ENCODE peak calls at places on chromosomes 6 and 20, in six cellular contexts. G is fibroblast of pulmonary artery, U is HCT116, I is type B pancreatic cell, M is DND-41, O is endothelial cell of umbilical vein. B is an unnamed sample.

GRCh38 chr20:20594171-20594530 is 118.3 kb downstream of the RALGAPA2 start:
- DNase-seq in G (peak), U (no peak), I (no peak), M (no peak), O (peak), B (no peak)

GRCh38 chr6:46199387-46199786 is 28.6 kb upstream of the ENPP5 start:
- DNase-seq in G (peak), U (no peak), I (no peak), M (no peak), O (no peak), B (no peak)

GRCh38 chr20:58619847-58620431 is 31.1 kb upstream of the STX16 start:
- DNase-seq in G (no peak), U (peak), I (no peak), M (no peak), O (no peak), B (no peak)

GRCh38 chr20:15619816-15620215 is 953.4 kb downstream of the KIF16B start:
- DNase-seq in G (no peak), U (no peak), I (no peak), M (no peak), O (no peak), B (no peak)

GRCh38 chr6:43974643-43975235 is 152.5 kb downstream of the MRPL14 start:
- DNase-seq in G (no peak), U (no peak), I (no peak), M (no peak), O (no peak), B (no peak)

GRCh38 chr20:48824830-48825550 is 2.8 kb downstream of the PREX1 start:
- DNase-seq in G (no peak), U (no peak), I (no peak), M (no peak), O (peak), B (no peak)

GRCh38 chr20:25085756-25086495 is 4.0 kb upstream of the VSX1 start:
- DNase-seq in G (no peak), U (no peak), I (no peak), M (peak), O (no peak), B (no peak)

GRCh38 chr6:32086661-32087573 is 22.2 kb downstream of the TNXB start:
- DNase-seq in G (peak), U (no peak), I (no peak), M (no peak), O (no peak), B (peak)

GRCh38 chr20:42587427-42587826 is 602.3 kb downstream of the PTPRT start:
- DNase-seq in G (no peak), U (no peak), I (no peak), M (no peak), O (no peak), B (no peak)

GRCh38 chr20:36485286-36485685 is 56.0 kb upstream of the MYL9 start:
- DNase-seq in G (no peak), U (no peak), I (no peak), M (no peak), O (no peak), B (no peak)

GRCh38 chr6:157019733-157020132 is 242.6 kb downstream of the ARID1B start:
- DNase-seq in G (peak), U (no peak), I (no peak), M (no peak), O (peak), B (no peak)

GRCh38 chr20:44745560-44746366 is at the start of gene KCNK15:
- DNase-seq in G (no peak), U (no peak), I (no peak), M (no peak), O (no peak), B (no peak)

GRCh38 chr6:73774311-73774766 is 78.3 kb downstream of the CD109 start:
- DNase-seq in G (peak), U (peak), I (no peak), M (no peak), O (peak), B (peak)

GRCh38 chr6:152170702-152171667 is 363.5 kb downstream of the ESR1 start:
- DNase-seq in G (peak), U (no peak), I (no peak), M (no peak), O (no peak), B (no peak)

GRCh38 chr6:135540207-135540877 is 42.8 kb upstream of the AHI1 start:
- DNase-seq in G (peak), U (no peak), I (no peak), M (no peak), O (peak), B (no peak)

GRCh38 chr6:30743099-30744053 is 889 bp upstream of the FLOT1 start:
- DNase-seq in G (peak), U (no peak), I (no peak), M (peak), O (peak), B (no peak)

GRCh38 chr6:35311390-35312075 is 13.9 kb downstream of the DEF6 start:
- DNase-seq in G (no peak), U (no peak), I (no peak), M (peak), O (no peak), B (no peak)

GRCh38 chr6:105302617-105303128 is 100.2 kb downstream of the PREP start:
- DNase-seq in G (no peak), U (no peak), I (no peak), M (no peak), O (no peak), B (no peak)

GRCh38 chr20:57124800-57125399 is 141.5 kb downstream of the BMP7 start:
- DNase-seq in G (no peak), U (no peak), I (no peak), M (no peak), O (no peak), B (no peak)

GRCh38 chr20:33812673-33813462 is 1.7 kb downstream of the CHMP4B start:
- DNase-seq in G (no peak), U (no peak), I (no peak), M (no peak), O (peak), B (no peak)

GRCh38 chr20:31918471-31919105 is 33.3 kb downstream of the PDRG1 start:
- DNase-seq in G (no peak), U (no peak), I (no peak), M (no peak), O (no peak), B (no peak)

GRCh38 chr6:139336488-139336887 is 38.0 kb downstream of the CITED2 start:
- DNase-seq in G (peak), U (no peak), I (no peak), M (no peak), O (no peak), B (no peak)

GRCh38 chr6:74654296-74654695 is 551.6 kb downstream of the COL12A1 start:
- DNase-seq in G (no peak), U (no peak), I (no peak), M (no peak), O (no peak), B (no peak)

GRCh38 chr6:158022749-158023596 is 41.3 kb downstream of the SYNJ2 start:
- DNase-seq in G (no peak), U (no peak), I (no peak), M (no peak), O (no peak), B (no peak)

GRCh38 chr6:124054034-124054433 is 250.4 kb downstream of the NKAIN2 start:
- DNase-seq in G (no peak), U (no peak), I (no peak), M (no peak), O (peak), B (no peak)

GRCh38 chr6:48881551-48881950 is 581.5 kb downstream of the MMUT start:
- DNase-seq in G (peak), U (no peak), I (no peak), M (no peak), O (no peak), B (no peak)

GRCh38 chr6:75882734-75883133 is 133.7 kb downstream of the MYO6 start:
- DNase-seq in G (peak), U (no peak), I (no peak), M (no peak), O (no peak), B (peak)

GRCh38 chr6:3444276-3445088 is 12.4 kb downstream of the SLC22A23 start:
- DNase-seq in G (no peak), U (no peak), I (no peak), M (no peak), O (no peak), B (no peak)

GRCh38 chr20:47133809-47134456 is 222.6 kb downstream of the ZMYND8 start:
- DNase-seq in G (peak), U (no peak), I (no peak), M (no peak), O (no peak), B (no peak)

GRCh38 chr20:4714818-4715217 is 6.9 kb upstream of the PRND start:
- DNase-seq in G (no peak), U (no peak), I (no peak), M (no peak), O (no peak), B (no peak)

GRCh38 chr20:56710125-56710524 is 81.0 kb downstream of the TFAP2C start:
- DNase-seq in G (no peak), U (no peak), I (no peak), M (no peak), O (no peak), B (no peak)

GRCh38 chr6:112296694-112297093 is 42.3 kb upstream of the LAMA4 start:
- DNase-seq in G (no peak), U (no peak), I (no peak), M (no peak), O (no peak), B (no peak)

GRCh38 chr20:51389543-51389924 is 153.0 kb downstream of the NFATC2 start:
- DNase-seq in G (no peak), U (no peak), I (no peak), M (no peak), O (peak), B (no peak)

GRCh38 chr6:33692078-33692759 is 19.3 kb downstream of the UQCC2 start:
- DNase-seq in G (peak), U (no peak), I (no peak), M (no peak), O (no peak), B (no peak)

GRCh38 chr20:50191065-50191565 is 485 bp downstream of the CEBPB start:
- DNase-seq in G (no peak), U (no peak), I (no peak), M (peak), O (peak), B (no peak)

GRCh38 chr6:157374889-157375443 is 6.0 kb upstream of the ZDHHC14 start:
- DNase-seq in G (peak), U (peak), I (no peak), M (no peak), O (no peak), B (no peak)

GRCh38 chr20:34859826-34860545 is 12.7 kb downstream of the GGT7 start:
- DNase-seq in G (no peak), U (no peak), I (peak), M (no peak), O (no peak), B (no peak)

GRCh38 chr20:63101781-63102719 is 95.3 kb upstream of the BHLHE23 start:
- DNase-seq in G (peak), U (no peak), I (no peak), M (peak), O (peak), B (no peak)

GRCh38 chr20:58349586-58349985 is 39.4 kb upstream of the VAPB start:
- DNase-seq in G (peak), U (no peak), I (no peak), M (no peak), O (no peak), B (no peak)

GRCh38 chr6:16806363-16806762 is 45.1 kb upstream of the ATXN1 start:
- DNase-seq in G (no peak), U (no peak), I (no peak), M (no peak), O (no peak), B (no peak)

GRCh38 chr6:28808383-28808782 is 115.4 kb downstream of the TRIM27 start:
- DNase-seq in G (no peak), U (no peak), I (no peak), M (no peak), O (no peak), B (no peak)
- TF ChIP-seq CTCF in G (no peak), U (no peak), I (no peak), M (no peak), O (no peak), B (no peak)

DNA sequence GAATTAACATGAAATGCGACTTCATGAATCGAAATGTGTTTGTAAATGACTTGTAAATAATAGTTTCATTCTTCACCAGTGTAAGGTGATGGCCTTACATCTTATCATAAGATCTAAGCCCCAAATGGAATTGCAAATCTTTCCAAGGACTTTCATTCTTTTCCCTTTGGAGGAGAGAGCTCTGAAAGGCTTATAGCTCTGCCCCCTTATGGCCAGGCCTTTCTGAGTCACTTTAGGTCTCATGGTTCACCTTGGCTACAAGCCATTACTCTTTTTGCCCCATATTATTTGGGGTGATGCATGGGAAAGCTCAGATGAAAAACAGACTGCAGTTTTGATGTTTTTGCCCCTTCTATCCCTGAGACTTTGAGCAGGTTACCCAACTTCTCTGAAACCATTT is 209.1 kb upstream of the BMP2 start:
- DNase-seq in G (no peak), U (no peak), I (no peak), M (no peak), O (peak), B (no peak)
- TF ChIP-seq CTCF in G (peak), U (no peak), I (no peak), M (no peak), O (no peak), B (no peak)

GRCh38 chr20:18414140-18414539 is 52.7 kb downstream of the DZANK1 start:
- DNase-seq in G (no peak), U (no peak), I (no peak), M (no peak), O (no peak), B (no peak)

GRCh38 chr20:18416478-18416877 is 50.4 kb downstream of the DZANK1 start:
- DNase-seq in G (no peak), U (no peak), I (no peak), M (no peak), O (no peak), B (no peak)

GRCh38 chr20:18412202-18412901 is 54.5 kb downstream of the DZANK1 start:
- DNase-seq in G (no peak), U (no peak), I (no peak), M (no peak), O (no peak), B (no peak)
- TF ChIP-seq CTCF in G (no peak), U (no peak), I (no peak), M (no peak), O (no peak), B (no peak)

GRCh38 chr6:166460473-166461437 is 78.0 kb upstream of the MPC1 start:
- DNase-seq in G (peak), U (no peak), I (no peak), M (no peak), O (peak), B (no peak)

GRCh38 chr6:166463363-166464067 is 80.8 kb upstream of the MPC1 start:
- DNase-seq in G (no peak), U (no peak), I (peak), M (no peak), O (no peak), B (no peak)

GRCh38 chr6:166461821-166462460 is 79.2 kb upstream of the MPC1 start:
- DNase-seq in G (no peak), U (no peak), I (no peak), M (no peak), O (no peak), B (no peak)

GRCh38 chr6:166464068-166464410 is 81.3 kb upstream of the MPC1 start:
- DNase-seq in G (no peak), U (no peak), I (peak), M (no peak), O (no peak), B (no peak)

GRCh38 chr6:166462461-166463135 is 79.9 kb upstream of the MPC1 start:
- DNase-seq in G (no peak), U (no peak), I (no peak), M (no peak), O (no peak), B (no peak)
- TF ChIP-seq CTCF in G (no peak), U (no peak), I (no peak), M (no peak), O (no peak), B (no peak)

GRCh38 chr20:9617062-9617461 is 102.7 kb downstream of the LAMP5 start:
- DNase-seq in G (peak), U (peak), I (no peak), M (peak), O (peak), B (peak)
- TF ChIP-seq CTCF in G (peak), U (peak), I (peak), M (peak), O (peak), B (peak)

GRCh38 chr6:8074213-8074612 is 10.0 kb upstream of the BLOC1S5 start:
- DNase-seq in G (peak), U (no peak), I (no peak), M (no peak), O (no peak), B (no peak)

GRCh38 chr6:8073758-8074157 is 9.6 kb upstream of the BLOC1S5 start:
- DNase-seq in G (no peak), U (no peak), I (no peak), M (no peak), O (no peak), B (no peak)

GRCh38 chr6:8075185-8075584 is 11.0 kb upstream of the BLOC1S5 start:
- DNase-seq in G (no peak), U (no peak), I (no peak), M (no peak), O (no peak), B (no peak)

GRCh38 chr6:8079116-8079515 is 14.9 kb upstream of the BLOC1S5 start:
- DNase-seq in G (no peak), U (no peak), I (no peak), M (no peak), O (no peak), B (no peak)

GRCh38 chr6:8075704-8076103 is 11.5 kb upstream of the BLOC1S5 start:
- DNase-seq in G (no peak), U (no peak), I (no peak), M (no peak), O (no peak), B (no peak)
- TF ChIP-seq CTCF in G (no peak), U (no peak), I (no peak), M (no peak), O (no peak), B (no peak)

DNA sequence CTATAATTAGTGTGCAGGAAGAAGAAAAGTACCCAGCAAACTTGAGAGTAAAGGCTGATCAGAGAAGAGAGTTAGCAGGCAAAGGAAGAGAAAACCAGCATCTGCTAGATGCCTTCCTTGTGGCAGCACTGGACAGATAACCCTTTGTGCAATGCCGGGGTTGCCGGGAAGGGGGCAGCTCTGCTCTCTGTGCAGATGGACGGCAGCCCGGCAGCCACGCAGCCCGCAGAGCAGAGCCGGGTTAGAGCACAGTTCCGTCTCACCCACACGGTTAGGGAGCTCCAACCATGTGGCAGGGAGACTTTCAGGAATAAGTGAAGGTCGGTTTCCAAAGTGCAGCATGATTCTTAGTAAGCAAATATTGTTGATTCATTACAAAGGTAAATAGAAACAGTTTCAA is 80.0 kb upstream of the RPS6KA2 start:
- DNase-seq in G (peak), U (no peak), I (no peak), M (peak), O (peak), B (no peak)
- TF ChIP-seq CTCF in G (peak), U (peak), I (peak), M (peak), O (peak), B (peak)

DNA sequence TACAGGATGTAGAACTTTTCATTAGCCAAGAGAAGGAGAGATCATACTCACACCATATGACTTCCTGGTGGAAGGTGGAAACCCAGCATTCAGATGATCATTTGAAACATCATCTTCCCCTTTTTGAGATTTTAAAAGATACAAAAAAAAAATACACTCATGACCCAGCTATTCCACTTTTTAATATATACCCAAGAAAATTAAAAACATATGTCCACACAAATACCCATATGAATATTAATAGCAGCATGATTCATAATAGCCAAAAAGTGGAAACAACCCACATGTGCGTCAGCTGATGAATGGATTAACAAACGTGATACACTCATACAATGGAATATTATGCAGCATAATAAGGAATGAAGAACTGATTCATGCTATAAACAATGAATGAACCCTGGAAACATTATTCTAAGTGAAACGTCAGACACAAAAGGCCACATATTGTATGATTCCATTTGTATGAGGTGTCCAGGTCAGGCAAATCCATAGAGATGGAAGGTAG is 130.0 kb upstream of the SGK1 start:
- DNase-seq in G (peak), U (no peak), I (no peak), M (no peak), O (peak), B (peak)
- TF ChIP-seq CTCF in G (no peak), U (no peak), I (no peak), M (no peak), O (no peak), B (no peak)

DNA sequence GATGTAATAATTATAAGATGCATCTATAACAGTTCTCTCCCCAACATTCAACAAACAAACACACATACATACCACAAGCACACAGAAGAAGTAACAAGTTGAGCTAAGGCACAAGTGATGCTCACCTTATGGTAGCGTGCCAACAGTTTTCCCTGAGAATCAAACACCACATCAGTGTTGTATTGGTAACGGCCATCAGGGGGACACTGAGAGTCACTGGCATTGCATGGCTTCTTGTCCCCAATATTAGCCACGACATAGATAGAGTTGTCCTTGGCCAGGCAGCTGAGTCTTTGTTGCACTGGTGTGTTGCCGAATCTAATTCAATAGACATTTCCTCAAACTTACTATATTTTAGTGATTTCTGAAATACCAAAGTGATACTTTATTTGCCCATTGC is 14.8 kb upstream of the VNN1 start:
- DNase-seq in G (no peak), U (no peak), I (no peak), M (no peak), O (no peak), B (no peak)
- TF ChIP-seq CTCF in G (no peak), U (no peak), I (peak), M (peak), O (no peak), B (no peak)

GRCh38 chr6:54386295-54386694 is 78.1 kb downstream of the TINAG start:
- DNase-seq in G (no peak), U (no peak), I (no peak), M (no peak), O (no peak), B (no peak)

GRCh38 chr6:54391577-54391976 is 83.3 kb downstream of the TINAG start:
- DNase-seq in G (no peak), U (no peak), I (no peak), M (no peak), O (no peak), B (no peak)

GRCh38 chr6:54390362-54390761 is 82.1 kb downstream of the TINAG start:
- DNase-seq in G (no peak), U (no peak), I (no peak), M (no peak), O (peak), B (no peak)
- TF ChIP-seq CTCF in G (no peak), U (no peak), I (no peak), M (no peak), O (no peak), B (no peak)